ENCODE peak calls at places on chromosomes 6 and 20, in ten cellular contexts. One of them, this sample, is unnamed.

GRCh38 chr20:58646703-58647102 is 4.4 kb upstream of the STX16 start:
- DNase-seq in left colon: no peak
- DNase-seq in right lobe of liver: no peak
- DNase-seq in amniotic stem cell: no peak
- DNase-seq in RWPE2: peak
- DNase-seq in Calu3: no peak
- DNase-seq in heart right ventricle: no peak
- DNase-seq in activated T-helper 2 cell treated with anti-CD3 and anti-CD28 coated beads, Interferon-gamma antibody, Interleukin-2, Interleukin-4, amounts not matched to agents 10 μg/mL and 5 μg/mL and 100 μg/mL, durations not matched to agents 14 hours and 24 hours and 36 hours: no peak
- DNase-seq in NCI-H1417: no peak
- DNase-seq in retinal pigment epithelial cell: no peak
- DNase-seq in this sample: no peak

GRCh38 chr6:157586088-157586414 is 205.1 kb downstream of the ZDHHC14 start:
- DNase-seq in left colon: no peak
- DNase-seq in right lobe of liver: no peak
- DNase-seq in amniotic stem cell: no peak
- DNase-seq in RWPE2: no peak
- DNase-seq in Calu3: no peak
- DNase-seq in heart right ventricle: no peak
- DNase-seq in activated T-helper 2 cell treated with anti-CD3 and anti-CD28 coated beads, Interferon-gamma antibody, Interleukin-2, Interleukin-4, amounts not matched to agents 10 μg/mL and 5 μg/mL and 100 μg/mL, durations not matched to agents 14 hours and 24 hours and 36 hours: no peak
- DNase-seq in NCI-H1417: no peak
- DNase-seq in retinal pigment epithelial cell: no peak
- DNase-seq in this sample: no peak

GRCh38 chr20:32574296-32575226 is 10.6 kb downstream of the NOL4L start:
- DNase-seq in left colon: peak
- DNase-seq in right lobe of liver: peak
- DNase-seq in amniotic stem cell: peak
- DNase-seq in RWPE2: peak
- DNase-seq in Calu3: peak
- DNase-seq in heart right ventricle: peak
- DNase-seq in activated T-helper 2 cell treated with anti-CD3 and anti-CD28 coated beads, Interferon-gamma antibody, Interleukin-2, Interleukin-4, amounts not matched to agents 10 μg/mL and 5 μg/mL and 100 μg/mL, durations not matched to agents 14 hours and 24 hours and 36 hours: no peak
- DNase-seq in NCI-H1417: no peak
- DNase-seq in retinal pigment epithelial cell: peak
- DNase-seq in this sample: peak

GRCh38 chr6:145705561-145705960 is 29.8 kb downstream of the EPM2A start:
- DNase-seq in left colon: no peak
- DNase-seq in right lobe of liver: no peak
- DNase-seq in amniotic stem cell: no peak
- DNase-seq in RWPE2: no peak
- DNase-seq in Calu3: no peak
- DNase-seq in heart right ventricle: no peak
- DNase-seq in activated T-helper 2 cell treated with anti-CD3 and anti-CD28 coated beads, Interferon-gamma antibody, Interleukin-2, Interleukin-4, amounts not matched to agents 10 μg/mL and 5 μg/mL and 100 μg/mL, durations not matched to agents 14 hours and 24 hours and 36 hours: no peak
- DNase-seq in NCI-H1417: no peak
- DNase-seq in retinal pigment epithelial cell: no peak
- DNase-seq in this sample: peak

GRCh38 chr6:4957521-4958231 is 46.2 kb downstream of the RPP40 start:
- DNase-seq in left colon: no peak
- DNase-seq in right lobe of liver: no peak
- DNase-seq in amniotic stem cell: no peak
- DNase-seq in RWPE2: no peak
- DNase-seq in Calu3: peak
- DNase-seq in heart right ventricle: no peak
- DNase-seq in activated T-helper 2 cell treated with anti-CD3 and anti-CD28 coated beads, Interferon-gamma antibody, Interleukin-2, Interleukin-4, amounts not matched to agents 10 μg/mL and 5 μg/mL and 100 μg/mL, durations not matched to agents 14 hours and 24 hours and 36 hours: no peak
- DNase-seq in NCI-H1417: no peak
- DNase-seq in retinal pigment epithelial cell: no peak
- DNase-seq in this sample: no peak

GRCh38 chr20:12984863-12985262 is 23.9 kb upstream of the SPTLC3 start:
- DNase-seq in left colon: no peak
- DNase-seq in right lobe of liver: no peak
- DNase-seq in amniotic stem cell: no peak
- DNase-seq in RWPE2: no peak
- DNase-seq in Calu3: peak
- DNase-seq in heart right ventricle: no peak
- DNase-seq in activated T-helper 2 cell treated with anti-CD3 and anti-CD28 coated beads, Interferon-gamma antibody, Interleukin-2, Interleukin-4, amounts not matched to agents 10 μg/mL and 5 μg/mL and 100 μg/mL, durations not matched to agents 14 hours and 24 hours and 36 hours: no peak
- DNase-seq in NCI-H1417: no peak
- DNase-seq in retinal pigment epithelial cell: no peak
- DNase-seq in this sample: no peak

GRCh38 chr6:53151676-53152075 is 3.0 kb upstream of the GCM1 start:
- DNase-seq in left colon: no peak
- DNase-seq in right lobe of liver: no peak
- DNase-seq in amniotic stem cell: no peak
- DNase-seq in RWPE2: no peak
- DNase-seq in Calu3: no peak
- DNase-seq in heart right ventricle: no peak
- DNase-seq in activated T-helper 2 cell treated with anti-CD3 and anti-CD28 coated beads, Interferon-gamma antibody, Interleukin-2, Interleukin-4, amounts not matched to agents 10 μg/mL and 5 μg/mL and 100 μg/mL, durations not matched to agents 14 hours and 24 hours and 36 hours: no peak
- DNase-seq in NCI-H1417: no peak
- DNase-seq in retinal pigment epithelial cell: no peak
- DNase-seq in this sample: no peak

GRCh38 chr20:63087236-63087871 is 80.6 kb upstream of the BHLHE23 start:
- DNase-seq in left colon: peak
- DNase-seq in right lobe of liver: peak
- DNase-seq in amniotic stem cell: no peak
- DNase-seq in RWPE2: peak
- DNase-seq in Calu3: no peak
- DNase-seq in heart right ventricle: no peak
- DNase-seq in activated T-helper 2 cell treated with anti-CD3 and anti-CD28 coated beads, Interferon-gamma antibody, Interleukin-2, Interleukin-4, amounts not matched to agents 10 μg/mL and 5 μg/mL and 100 μg/mL, durations not matched to agents 14 hours and 24 hours and 36 hours: no peak
- DNase-seq in NCI-H1417: no peak
- DNase-seq in retinal pigment epithelial cell: no peak
- DNase-seq in this sample: no peak

GRCh38 chr20:1874534-1875168 is 20.6 kb upstream of the SIRPA start:
- DNase-seq in left colon: peak
- DNase-seq in right lobe of liver: peak
- DNase-seq in amniotic stem cell: no peak
- DNase-seq in RWPE2: no peak
- DNase-seq in Calu3: peak
- DNase-seq in heart right ventricle: no peak
- DNase-seq in activated T-helper 2 cell treated with anti-CD3 and anti-CD28 coated beads, Interferon-gamma antibody, Interleukin-2, Interleukin-4, amounts not matched to agents 10 μg/mL and 5 μg/mL and 100 μg/mL, durations not matched to agents 14 hours and 24 hours and 36 hours: no peak
- DNase-seq in NCI-H1417: peak
- DNase-seq in retinal pigment epithelial cell: no peak
- DNase-seq in this sample: no peak

GRCh38 chr6:3325210-3325609 is 66.5 kb downstream of the PSMG4 start:
- DNase-seq in left colon: no peak
- DNase-seq in right lobe of liver: no peak
- DNase-seq in amniotic stem cell: peak
- DNase-seq in RWPE2: no peak
- DNase-seq in Calu3: no peak
- DNase-seq in heart right ventricle: no peak
- DNase-seq in activated T-helper 2 cell treated with anti-CD3 and anti-CD28 coated beads, Interferon-gamma antibody, Interleukin-2, Interleukin-4, amounts not matched to agents 10 μg/mL and 5 μg/mL and 100 μg/mL, durations not matched to agents 14 hours and 24 hours and 36 hours: no peak
- DNase-seq in NCI-H1417: no peak
- DNase-seq in retinal pigment epithelial cell: no peak
- DNase-seq in this sample: peak

GRCh38 chr20:50980071-50980681 is 21.6 kb downstream of the MOCS3 start:
- DNase-seq in left colon: no peak
- DNase-seq in right lobe of liver: no peak
- DNase-seq in amniotic stem cell: peak
- DNase-seq in RWPE2: no peak
- DNase-seq in Calu3: peak
- DNase-seq in heart right ventricle: no peak
- DNase-seq in activated T-helper 2 cell treated with anti-CD3 and anti-CD28 coated beads, Interferon-gamma antibody, Interleukin-2, Interleukin-4, amounts not matched to agents 10 μg/mL and 5 μg/mL and 100 μg/mL, durations not matched to agents 14 hours and 24 hours and 36 hours: no peak
- DNase-seq in NCI-H1417: no peak
- DNase-seq in retinal pigment epithelial cell: peak
- DNase-seq in this sample: peak

GRCh38 chr20:3080939-3081388 is 3.6 kb downstream of the AVP start:
- DNase-seq in left colon: no peak
- DNase-seq in right lobe of liver: peak
- DNase-seq in amniotic stem cell: no peak
- DNase-seq in RWPE2: no peak
- DNase-seq in Calu3: no peak
- DNase-seq in heart right ventricle: peak
- DNase-seq in activated T-helper 2 cell treated with anti-CD3 and anti-CD28 coated beads, Interferon-gamma antibody, Interleukin-2, Interleukin-4, amounts not matched to agents 10 μg/mL and 5 μg/mL and 100 μg/mL, durations not matched to agents 14 hours and 24 hours and 36 hours: no peak
- DNase-seq in NCI-H1417: no peak
- DNase-seq in retinal pigment epithelial cell: no peak
- DNase-seq in this sample: no peak

GRCh38 chr6:5695260-5696245 is 311.2 kb downstream of the NRN1 start:
- DNase-seq in left colon: peak
- DNase-seq in right lobe of liver: no peak
- DNase-seq in amniotic stem cell: peak
- DNase-seq in RWPE2: no peak
- DNase-seq in Calu3: no peak
- DNase-seq in heart right ventricle: no peak
- DNase-seq in activated T-helper 2 cell treated with anti-CD3 and anti-CD28 coated beads, Interferon-gamma antibody, Interleukin-2, Interleukin-4, amounts not matched to agents 10 μg/mL and 5 μg/mL and 100 μg/mL, durations not matched to agents 14 hours and 24 hours and 36 hours: no peak
- DNase-seq in NCI-H1417: no peak
- DNase-seq in retinal pigment epithelial cell: peak
- DNase-seq in this sample: no peak

GRCh38 chr6:31615748-31616147 is 714 bp downstream of the AIF1 start:
- DNase-seq in left colon: no peak
- DNase-seq in right lobe of liver: no peak
- DNase-seq in amniotic stem cell: no peak
- DNase-seq in RWPE2: no peak
- DNase-seq in Calu3: no peak
- DNase-seq in heart right ventricle: no peak
- DNase-seq in activated T-helper 2 cell treated with anti-CD3 and anti-CD28 coated beads, Interferon-gamma antibody, Interleukin-2, Interleukin-4, amounts not matched to agents 10 μg/mL and 5 μg/mL and 100 μg/mL, durations not matched to agents 14 hours and 24 hours and 36 hours: peak
- DNase-seq in NCI-H1417: no peak
- DNase-seq in retinal pigment epithelial cell: no peak
- DNase-seq in this sample: no peak

GRCh38 chr6:163191704-163192537 is 222.6 kb upstream of the QKI start:
- DNase-seq in left colon: no peak
- DNase-seq in right lobe of liver: no peak
- DNase-seq in amniotic stem cell: no peak
- DNase-seq in RWPE2: no peak
- DNase-seq in Calu3: no peak
- DNase-seq in heart right ventricle: no peak
- DNase-seq in activated T-helper 2 cell treated with anti-CD3 and anti-CD28 coated beads, Interferon-gamma antibody, Interleukin-2, Interleukin-4, amounts not matched to agents 10 μg/mL and 5 μg/mL and 100 μg/mL, durations not matched to agents 14 hours and 24 hours and 36 hours: no peak
- DNase-seq in NCI-H1417: no peak
- DNase-seq in retinal pigment epithelial cell: no peak
- DNase-seq in this sample: no peak

GRCh38 chr20:63977392-63978276 is 1.8 kb downstream of the SAMD10 start:
- DNase-seq in left colon: no peak
- DNase-seq in right lobe of liver: peak
- DNase-seq in amniotic stem cell: no peak
- DNase-seq in RWPE2: peak
- DNase-seq in Calu3: peak
- DNase-seq in heart right ventricle: peak
- DNase-seq in activated T-helper 2 cell treated with anti-CD3 and anti-CD28 coated beads, Interferon-gamma antibody, Interleukin-2, Interleukin-4, amounts not matched to agents 10 μg/mL and 5 μg/mL and 100 μg/mL, durations not matched to agents 14 hours and 24 hours and 36 hours: peak
- DNase-seq in NCI-H1417: no peak
- DNase-seq in retinal pigment epithelial cell: no peak
- DNase-seq in this sample: no peak

GRCh38 chr6:97841763-97842162 is 558.7 kb upstream of the MMS22L start:
- DNase-seq in left colon: no peak
- DNase-seq in right lobe of liver: no peak
- DNase-seq in amniotic stem cell: no peak
- DNase-seq in RWPE2: no peak
- DNase-seq in Calu3: no peak
- DNase-seq in heart right ventricle: no peak
- DNase-seq in activated T-helper 2 cell treated with anti-CD3 and anti-CD28 coated beads, Interferon-gamma antibody, Interleukin-2, Interleukin-4, amounts not matched to agents 10 μg/mL and 5 μg/mL and 100 μg/mL, durations not matched to agents 14 hours and 24 hours and 36 hours: no peak
- DNase-seq in NCI-H1417: no peak
- DNase-seq in retinal pigment epithelial cell: no peak
- DNase-seq in this sample: no peak

GRCh38 chr6:40517654-40518053 is 69.5 kb downstream of the LRFN2 start:
- DNase-seq in left colon: no peak
- DNase-seq in right lobe of liver: no peak
- DNase-seq in amniotic stem cell: no peak
- DNase-seq in RWPE2: no peak
- DNase-seq in Calu3: no peak
- DNase-seq in heart right ventricle: no peak
- DNase-seq in activated T-helper 2 cell treated with anti-CD3 and anti-CD28 coated beads, Interferon-gamma antibody, Interleukin-2, Interleukin-4, amounts not matched to agents 10 μg/mL and 5 μg/mL and 100 μg/mL, durations not matched to agents 14 hours and 24 hours and 36 hours: no peak
- DNase-seq in NCI-H1417: no peak
- DNase-seq in retinal pigment epithelial cell: no peak
- DNase-seq in this sample: no peak

GRCh38 chr20:38032585-38033329 is 499 bp downstream of the TTI1 start:
- DNase-seq in left colon: peak
- DNase-seq in right lobe of liver: no peak
- DNase-seq in amniotic stem cell: no peak
- DNase-seq in RWPE2: no peak
- DNase-seq in Calu3: no peak
- DNase-seq in heart right ventricle: no peak
- DNase-seq in activated T-helper 2 cell treated with anti-CD3 and anti-CD28 coated beads, Interferon-gamma antibody, Interleukin-2, Interleukin-4, amounts not matched to agents 10 μg/mL and 5 μg/mL and 100 μg/mL, durations not matched to agents 14 hours and 24 hours and 36 hours: no peak
- DNase-seq in NCI-H1417: peak
- DNase-seq in retinal pigment epithelial cell: no peak
- DNase-seq in this sample: no peak

GRCh38 chr6:25456249-25456648 is 177.1 kb downstream of the CARMIL1 start:
- DNase-seq in left colon: no peak
- DNase-seq in right lobe of liver: no peak
- DNase-seq in amniotic stem cell: no peak
- DNase-seq in RWPE2: no peak
- DNase-seq in Calu3: no peak
- DNase-seq in heart right ventricle: no peak
- DNase-seq in activated T-helper 2 cell treated with anti-CD3 and anti-CD28 coated beads, Interferon-gamma antibody, Interleukin-2, Interleukin-4, amounts not matched to agents 10 μg/mL and 5 μg/mL and 100 μg/mL, durations not matched to agents 14 hours and 24 hours and 36 hours: no peak
- DNase-seq in NCI-H1417: no peak
- DNase-seq in retinal pigment epithelial cell: no peak
- DNase-seq in this sample: no peak

GRCh38 chr6:134870677-134871498 is 79.0 kb downstream of the ALDH8A1 start:
- DNase-seq in left colon: no peak
- DNase-seq in right lobe of liver: no peak
- DNase-seq in amniotic stem cell: no peak
- DNase-seq in RWPE2: no peak
- DNase-seq in Calu3: no peak
- DNase-seq in heart right ventricle: no peak
- DNase-seq in activated T-helper 2 cell treated with anti-CD3 and anti-CD28 coated beads, Interferon-gamma antibody, Interleukin-2, Interleukin-4, amounts not matched to agents 10 μg/mL and 5 μg/mL and 100 μg/mL, durations not matched to agents 14 hours and 24 hours and 36 hours: no peak
- DNase-seq in NCI-H1417: peak
- DNase-seq in retinal pigment epithelial cell: no peak
- DNase-seq in this sample: no peak

GRCh38 chr6:56334937-56335336 is 87.6 kb upstream of the COL21A1 start:
- DNase-seq in left colon: no peak
- DNase-seq in right lobe of liver: no peak
- DNase-seq in amniotic stem cell: no peak
- DNase-seq in RWPE2: no peak
- DNase-seq in Calu3: no peak
- DNase-seq in heart right ventricle: no peak
- DNase-seq in activated T-helper 2 cell treated with anti-CD3 and anti-CD28 coated beads, Interferon-gamma antibody, Interleukin-2, Interleukin-4, amounts not matched to agents 10 μg/mL and 5 μg/mL and 100 μg/mL, durations not matched to agents 14 hours and 24 hours and 36 hours: no peak
- DNase-seq in NCI-H1417: no peak
- DNase-seq in retinal pigment epithelial cell: no peak
- DNase-seq in this sample: no peak

GRCh38 chr6:167735498-167736201 is 91.1 kb upstream of the AFDN start:
- DNase-seq in left colon: no peak
- DNase-seq in right lobe of liver: peak
- DNase-seq in amniotic stem cell: no peak
- DNase-seq in RWPE2: no peak
- DNase-seq in Calu3: no peak
- DNase-seq in heart right ventricle: no peak
- DNase-seq in activated T-helper 2 cell treated with anti-CD3 and anti-CD28 coated beads, Interferon-gamma antibody, Interleukin-2, Interleukin-4, amounts not matched to agents 10 μg/mL and 5 μg/mL and 100 μg/mL, durations not matched to agents 14 hours and 24 hours and 36 hours: no peak
- DNase-seq in NCI-H1417: no peak
- DNase-seq in retinal pigment epithelial cell: no peak
- DNase-seq in this sample: no peak

GRCh38 chr20:59583428-59584277 is 20.7 kb upstream of the PHACTR3 start:
- DNase-seq in left colon: peak
- DNase-seq in right lobe of liver: no peak
- DNase-seq in amniotic stem cell: no peak
- DNase-seq in RWPE2: peak
- DNase-seq in Calu3: no peak
- DNase-seq in heart right ventricle: peak
- DNase-seq in activated T-helper 2 cell treated with anti-CD3 and anti-CD28 coated beads, Interferon-gamma antibody, Interleukin-2, Interleukin-4, amounts not matched to agents 10 μg/mL and 5 μg/mL and 100 μg/mL, durations not matched to agents 14 hours and 24 hours and 36 hours: no peak
- DNase-seq in NCI-H1417: no peak
- DNase-seq in retinal pigment epithelial cell: no peak
- DNase-seq in this sample: no peak

GRCh38 chr20:57397693-57398108 is 6.5 kb downstream of the RBM38 start:
- DNase-seq in left colon: no peak
- DNase-seq in right lobe of liver: peak
- DNase-seq in amniotic stem cell: no peak
- DNase-seq in RWPE2: no peak
- DNase-seq in Calu3: no peak
- DNase-seq in heart right ventricle: no peak
- DNase-seq in activated T-helper 2 cell treated with anti-CD3 and anti-CD28 coated beads, Interferon-gamma antibody, Interleukin-2, Interleukin-4, amounts not matched to agents 10 μg/mL and 5 μg/mL and 100 μg/mL, durations not matched to agents 14 hours and 24 hours and 36 hours: no peak
- DNase-seq in NCI-H1417: no peak
- DNase-seq in retinal pigment epithelial cell: no peak
- DNase-seq in this sample: no peak

GRCh38 chr20:36957875-36958667 is 6.6 kb upstream of the SAMHD1 start:
- DNase-seq in left colon: no peak
- DNase-seq in right lobe of liver: no peak
- DNase-seq in amniotic stem cell: no peak
- DNase-seq in RWPE2: peak
- DNase-seq in Calu3: no peak
- DNase-seq in heart right ventricle: no peak
- DNase-seq in activated T-helper 2 cell treated with anti-CD3 and anti-CD28 coated beads, Interferon-gamma antibody, Interleukin-2, Interleukin-4, amounts not matched to agents 10 μg/mL and 5 μg/mL and 100 μg/mL, durations not matched to agents 14 hours and 24 hours and 36 hours: no peak
- DNase-seq in NCI-H1417: no peak
- DNase-seq in retinal pigment epithelial cell: no peak
- DNase-seq in this sample: no peak

GRCh38 chr6:134706806-134707205 is 243.1 kb downstream of the ALDH8A1 start:
- DNase-seq in left colon: no peak
- DNase-seq in right lobe of liver: no peak
- DNase-seq in amniotic stem cell: no peak
- DNase-seq in RWPE2: no peak
- DNase-seq in Calu3: no peak
- DNase-seq in heart right ventricle: no peak
- DNase-seq in activated T-helper 2 cell treated with anti-CD3 and anti-CD28 coated beads, Interferon-gamma antibody, Interleukin-2, Interleukin-4, amounts not matched to agents 10 μg/mL and 5 μg/mL and 100 μg/mL, durations not matched to agents 14 hours and 24 hours and 36 hours: no peak
- DNase-seq in NCI-H1417: no peak
- DNase-seq in retinal pigment epithelial cell: no peak
- DNase-seq in this sample: no peak

GRCh38 chr20:17749979-17750721 is 50.4 kb downstream of the BANF2 start:
- DNase-seq in left colon: no peak
- DNase-seq in right lobe of liver: peak
- DNase-seq in amniotic stem cell: no peak
- DNase-seq in RWPE2: no peak
- DNase-seq in Calu3: no peak
- DNase-seq in heart right ventricle: peak
- DNase-seq in activated T-helper 2 cell treated with anti-CD3 and anti-CD28 coated beads, Interferon-gamma antibody, Interleukin-2, Interleukin-4, amounts not matched to agents 10 μg/mL and 5 μg/mL and 100 μg/mL, durations not matched to agents 14 hours and 24 hours and 36 hours: no peak
- DNase-seq in NCI-H1417: no peak
- DNase-seq in retinal pigment epithelial cell: no peak
- DNase-seq in this sample: peak